ENCODE peak calls at places on chromosomes 5 and 9, in seven cellular contexts. N is MM.1S, X is SK-N-SH, O is HCT116, U is GM23338, M is OCI-LY7, Z is GM23248. P is an unnamed sample.

GRCh38 chr5:159105318-159106053 is 5.8 kb upstream of the EBF1 start:
- DNase-seq in N (no peak), X (no peak), O (no peak), U (peak; percentile 68), M (no peak), Z (no peak), P (peak; percentile 64)

GRCh38 chr5:17990168-17990567 is 355.9 kb downstream of the TAF11L14 start:
- DNase-seq in N (no peak), X (no peak), O (no peak), U (no peak), M (no peak), Z (no peak), P (no peak)

GRCh38 chr5:112372543-112372942 is 46.5 kb downstream of the EPB41L4A start:
- DNase-seq in N (no peak), X (no peak), O (no peak), U (peak; percentile 26), M (no peak), Z (peak; percentile 3), P (no peak)

GRCh38 chr5:139882961-139883539 is 87.4 kb downstream of the PSD2 start:
- DNase-seq in N (no peak), X (peak; percentile 55), O (no peak), U (no peak), M (no peak), Z (no peak), P (no peak)

GRCh38 chr9:2032234-2032633 is 17.1 kb downstream of the SMARCA2 start:
- DNase-seq in N (no peak), X (no peak), O (no peak), U (no peak), M (no peak), Z (no peak), P (no peak)

GRCh38 chr5:150108711-150109605 is 22.6 kb upstream of the CSF1R start:
- DNase-seq in N (no peak), X (peak; percentile 15), O (no peak), U (no peak), M (no peak), Z (no peak), P (no peak)

GRCh38 chr5:133790898-133791297 is 177.5 kb downstream of the C5orf15 start:
- DNase-seq in N (no peak), X (no peak), O (no peak), U (no peak), M (no peak), Z (no peak), P (no peak)

GRCh38 chr9:90611121-90611520 is 31.5 kb downstream of the DIRAS2 start:
- DNase-seq in N (no peak), X (no peak), O (no peak), U (no peak), M (no peak), Z (no peak), P (no peak)

GRCh38 chr5:129135633-129136032 is 41.1 kb downstream of the ISOC1 start:
- DNase-seq in N (peak; percentile 9), X (no peak), O (peak; percentile 19), U (peak; percentile 74), M (peak; percentile 16), Z (no peak), P (peak; percentile 33)

GRCh38 chr5:107717816-107718215 is 47.1 kb upstream of the EFNA5 start:
- DNase-seq in N (no peak), X (no peak), O (no peak), U (no peak), M (no peak), Z (no peak), P (no peak)

GRCh38 chr9:128870128-128870940 is 11.4 kb downstream of the KYAT1 start:
- DNase-seq in N (no peak), X (no peak), O (no peak), U (no peak), M (no peak), Z (no peak), P (no peak)

GRCh38 chr5:163580516-163580915 is 75.1 kb downstream of the MAT2B start:
- DNase-seq in N (no peak), X (no peak), O (no peak), U (no peak), M (no peak), Z (no peak), P (no peak)

GRCh38 chr9:125884196-125884595 is 137.0 kb downstream of the PBX3 start:
- DNase-seq in N (no peak), X (no peak), O (no peak), U (no peak), M (no peak), Z (no peak), P (no peak)

GRCh38 chr9:36214571-36214970 is 23.9 kb downstream of the CLTA start:
- DNase-seq in N (no peak), X (peak; percentile 27), O (no peak), U (no peak), M (no peak), Z (peak; percentile 66), P (no peak)

GRCh38 chr5:173954671-173955605 is 34.0 kb upstream of the C5orf47 start:
- DNase-seq in N (peak; percentile 23), X (no peak), O (no peak), U (no peak), M (no peak), Z (peak; percentile 56), P (no peak)

GRCh38 chr9:93427655-93428379 is 23.7 kb upstream of the FAM120A start:
- DNase-seq in N (no peak), X (no peak), O (no peak), U (peak; percentile 60), M (no peak), Z (no peak), P (peak; percentile 31)

GRCh38 chr9:14942037-14942436 is 31.8 kb upstream of the FREM1 start:
- DNase-seq in N (no peak), X (no peak), O (no peak), U (no peak), M (no peak), Z (peak; percentile 8), P (no peak)

GRCh38 chr5:143771229-143772001 is 40.5 kb upstream of the HMHB1 start:
- DNase-seq in N (no peak), X (no peak), O (no peak), U (no peak), M (no peak), Z (peak; percentile 18), P (no peak)

GRCh38 chr9:86126998-86127972 is 27.9 kb upstream of the GOLM1 start:
- DNase-seq in N (peak; percentile 12), X (peak; percentile 22), O (peak; percentile 96), U (peak; percentile 94), M (no peak), Z (peak; percentile 93), P (peak; percentile 89)

GRCh38 chr9:121708768-121709488 is 57.5 kb downstream of the DAB2IP start:
- DNase-seq in N (no peak), X (peak; percentile 59), O (no peak), U (peak; percentile 60), M (no peak), Z (no peak), P (no peak)

GRCh38 chr5:173237821-173238220 is 2.8 kb upstream of the NKX2-5 start:
- DNase-seq in N (no peak), X (no peak), O (no peak), U (peak; percentile 57), M (no peak), Z (no peak), P (peak; percentile 51)

GRCh38 chr5:178435321-178436238 is 154.6 kb downstream of the COL23A1 start:
- DNase-seq in N (no peak), X (no peak), O (no peak), U (no peak), M (no peak), Z (no peak), P (no peak)

GRCh38 chr9:97813072-97813471 is 40.0 kb upstream of the FOXE1 start:
- DNase-seq in N (no peak), X (no peak), O (no peak), U (no peak), M (no peak), Z (no peak), P (no peak)

DNA sequence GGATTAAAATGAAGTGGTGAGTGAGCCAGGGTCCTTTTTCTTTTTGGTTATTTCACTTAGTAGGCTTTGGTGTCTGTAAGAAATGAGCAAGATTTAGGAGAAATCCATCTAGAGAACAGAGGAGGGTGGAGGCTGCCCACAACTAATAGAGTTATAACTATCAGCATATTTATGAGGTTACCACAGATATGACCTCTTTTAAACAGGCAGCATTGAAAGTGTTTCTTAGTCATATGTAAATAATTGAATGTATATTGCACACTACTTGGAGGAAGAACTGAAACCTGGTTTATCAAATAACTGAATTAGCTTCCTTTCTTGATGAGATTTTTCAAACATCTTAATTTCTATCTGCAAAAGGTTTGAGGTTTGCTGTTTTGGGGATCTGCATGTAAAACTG is 483.1 kb upstream of the PIK3R1 start:
- DNase-seq in N (no peak), X (no peak), O (no peak), U (no peak), M (no peak), Z (no peak), P (no peak)
- H2AFZ ChIP-seq in N (no peak overlapping the region), X (no peak overlapping the region), O (no peak overlapping the region), U (no peak overlapping the region), M (no peak overlapping the region), Z (no peak overlapping the region), P (no peak overlapping the region)

DNA sequence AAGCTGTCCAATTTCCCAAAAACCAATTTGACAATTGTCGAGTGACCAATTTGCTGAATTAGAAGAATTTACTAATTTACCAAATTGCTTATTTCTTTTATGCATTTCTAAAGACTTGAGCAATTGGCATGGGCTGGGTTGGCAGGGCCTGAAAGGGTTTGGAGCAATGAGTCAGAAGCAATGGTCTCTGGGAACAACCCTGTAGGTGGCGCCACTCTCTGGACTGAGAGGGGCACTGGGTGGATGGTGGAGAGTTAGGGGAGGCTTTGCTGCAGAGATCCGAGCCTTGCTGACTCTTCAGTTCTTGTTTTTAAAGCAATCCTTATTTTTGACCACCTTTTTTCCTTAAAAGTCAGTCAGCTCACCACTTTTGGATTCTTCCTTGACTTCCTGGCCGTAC is 71.5 kb upstream of the RPS23 start:
- DNase-seq in N (peak; percentile 28), X (peak; percentile 22), O (no peak), U (peak; percentile 83), M (peak; percentile 13), Z (peak; percentile 72), P (peak; percentile 68)
- TF ChIP-seq EZH2phosphoT487 in N (no peak), X (no peak), O (no peak), U (no peak), M (no peak), Z (no peak), P (no peak)

DNA sequence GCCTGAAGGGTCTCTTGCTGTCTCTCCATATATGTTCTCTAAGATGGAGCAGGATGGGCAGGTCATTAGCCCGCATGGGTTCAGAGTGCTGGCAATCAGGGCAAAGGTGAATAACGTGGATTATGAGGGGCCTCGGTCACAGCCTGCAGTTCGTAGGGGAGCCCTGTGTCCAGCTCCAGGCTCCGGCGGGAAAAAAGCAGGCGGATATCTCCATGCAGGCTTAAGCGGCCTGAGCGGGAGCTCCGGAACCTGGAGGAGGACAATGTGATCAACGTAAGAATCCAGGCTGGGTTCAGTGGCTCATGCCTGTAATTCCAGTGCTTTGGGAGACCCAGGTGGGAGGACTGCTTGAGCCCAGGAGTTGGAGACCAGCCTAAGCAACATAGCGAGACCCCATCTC is 2.2 kb upstream of the STOML2 start:
- DNase-seq in N (no peak), X (no peak), O (no peak), U (no peak), M (no peak), Z (no peak), P (no peak)
- H3K4me1 ChIP-seq in N (peaks cover 11% of the 10 kb centered on the region), X (peaks cover 21% of the 10 kb centered on the region), O (peaks cover 29% of the 10 kb centered on the region), U (peaks cover 11% of the 10 kb centered on the region), M (peaks cover 18% of the 10 kb centered on the region), Z (peaks cover 14% of the 10 kb centered on the region), P (peaks cover 16% of the 10 kb centered on the region)

DNA sequence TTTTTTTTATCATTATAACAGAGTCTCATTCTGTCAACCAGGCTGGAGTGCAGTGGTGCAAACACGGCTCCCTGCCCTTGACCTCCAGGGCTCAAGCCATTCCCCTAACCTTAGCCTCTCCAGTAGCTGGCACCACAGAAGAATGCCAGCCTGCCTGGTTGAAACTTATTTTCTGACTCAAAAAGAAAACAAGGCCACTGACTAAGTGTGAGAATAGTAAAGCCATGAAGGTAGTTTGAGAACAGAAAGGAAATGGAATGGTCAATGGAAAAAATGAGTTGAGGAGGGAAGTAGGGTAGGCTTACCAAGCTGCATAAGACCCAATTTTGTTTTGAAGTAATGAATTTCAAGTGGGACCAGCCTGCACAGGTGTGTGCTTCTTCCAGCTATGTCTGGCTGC is 82.8 kb upstream of the RORB start:
- DNase-seq in N (no peak), X (no peak), O (no peak), U (no peak), M (no peak), Z (no peak), P (no peak)
- H2AFZ ChIP-seq in N (no peak overlapping the region), X (no peak overlapping the region), O (no peak overlapping the region), U (no peak overlapping the region), M (no peak overlapping the region), Z (no peak overlapping the region), P (no peak overlapping the region)